ENCODE peak calls at places on chromosomes 5 and 9, in six cellular contexts. I is mesenchymal stem cell, R is IMR-90, B is H1, U is neuronal stem cell, J is trophoblast cell. X is an unnamed sample. For H3K4me1 and H3K9me3, the result is how much of the 10 kb centered on the place peaks cover.

GRCh38 chr5:11048760-11049159 is 287.7 kb upstream of the DAP start:
- DNase-seq in B (no peak), U (no peak), R (no peak), J (no peak), I (no peak), X (no peak)

GRCh38 chr9:110157812-110158629 is 49.9 kb downstream of the C9orf152 start:
- DNase-seq in U (no peak), R (no peak), J (no peak), B (no peak), I (no peak), X (no peak)

GRCh38 chr5:171743786-171744076 is 41.9 kb upstream of the SMIM23 start:
- DNase-seq in R (no peak), U (no peak), J (no peak), B (no peak), I (no peak), X (no peak)

GRCh38 chr5:109619661-109620060 is 70.1 kb upstream of the MAN2A1 start:
- DNase-seq in I (no peak), J (no peak), B (no peak), U (no peak), R (no peak), X (no peak)

GRCh38 chr9:133643978-133644760 is 8.0 kb downstream of the DBH start:
- DNase-seq in J (no peak), I (no peak), U (no peak), B (no peak), R (no peak), X (no peak)

GRCh38 chr5:141493500-141494422 is 4.9 kb downstream of the PCDHGC5 start:
- DNase-seq in J (no peak), U (no peak), R (peak), I (no peak), B (no peak), X (no peak)

GRCh38 chr5:72485366-72486052 is 21.7 kb downstream of the ZNF366 start:
- DNase-seq in B (no peak), R (no peak), J (no peak), U (no peak), I (no peak), X (no peak)

GRCh38 chr5:33227247-33227646 is 213.5 kb upstream of the TARS1 start:
- DNase-seq in I (no peak), J (no peak), B (no peak), U (no peak), R (peak), X (no peak)

GRCh38 chr5:135135530-135136201 is 101.6 kb upstream of the PITX1 start:
- DNase-seq in J (no peak), R (peak), B (no peak), U (no peak), I (peak), X (no peak)

GRCh38 chr9:127344373-127344995 is 52.5 kb upstream of the SLC2A8 start:
- DNase-seq in J (peak), B (no peak), I (peak), R (peak), U (no peak), X (no peak)

GRCh38 chr9:69178583-69179011 is 4.5 kb downstream of the TJP2 start:
- DNase-seq in U (no peak), R (peak), J (peak), I (peak), B (no peak), X (no peak)

GRCh38 chr5:42015681-42016080 is 90.6 kb downstream of the FBXO4 start:
- DNase-seq in B (no peak), R (peak), J (no peak), U (no peak), I (peak), X (no peak)

GRCh38 chr5:33824516-33825195 is 67.1 kb downstream of the ADAMTS12 start:
- DNase-seq in I (peak), J (no peak), U (no peak), B (no peak), R (peak), X (no peak)

GRCh38 chr9:136260521-136260920 is 14.9 kb upstream of the QSOX2 start:
- DNase-seq in I (no peak), U (no peak), B (no peak), R (no peak), J (no peak), X (no peak)

GRCh38 chr5:146877178-146877681 is 1.3 kb downstream of the PPP2R2B start:
- DNase-seq in J (no peak), B (no peak), R (no peak), I (no peak), U (no peak), X (no peak)

GRCh38 chr9:25226901-25227686 is 451.1 kb downstream of the TUSC1 start:
- DNase-seq in R (no peak), B (no peak), I (no peak), J (no peak), U (no peak), X (peak)

GRCh38 chr5:66517361-66517760 is 78.8 kb upstream of the MAST4 start:
- DNase-seq in I (no peak), U (no peak), R (no peak), B (no peak), J (no peak), X (no peak)

GRCh38 chr9:106718996-106719395 is 144.0 kb upstream of the ZNF462 start:
- DNase-seq in I (peak), J (no peak), B (no peak), R (peak), U (no peak), X (no peak)

DNA sequence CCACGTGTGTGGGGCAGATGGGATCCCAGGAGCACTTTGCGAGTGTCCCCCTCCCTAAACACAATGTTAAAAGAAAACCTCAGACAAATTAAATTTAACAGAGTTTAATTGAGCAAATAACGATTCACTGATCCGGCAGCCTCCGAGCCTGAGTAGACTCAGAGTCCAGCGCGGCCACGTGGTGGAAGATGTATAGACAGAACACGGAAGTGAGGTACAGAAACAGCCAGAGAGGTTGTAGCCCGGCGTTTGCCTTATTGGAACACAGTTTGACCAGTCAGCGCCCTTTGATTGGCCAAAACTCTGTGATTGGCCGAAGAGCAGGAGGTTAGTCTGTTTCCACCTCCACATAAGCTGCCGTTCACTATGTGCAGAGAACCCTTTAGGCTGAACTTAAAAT is 363.0 kb upstream of the IRX2 start:
- DNase-seq in I (no peak), U (no peak), J (no peak), B (no peak), R (no peak), X (no peak)
- H3K4me1 ChIP-seq in I (under half), U (under half), J (under half), B (under half), R (under half), X (under half)

GRCh38 chr5:132425975-132426524 is 56.5 kb downstream of the SLC22A5 start:
- DNase-seq in R (no peak), J (no peak), I (no peak), U (no peak), B (peak), X (no peak)
- H3K4ac ChIP-seq in R (peak), J (no peak), I (peak), U (no peak), B (peak), X (no peak)

GRCh38 chr5:4375640-4376039 is 764.5 kb upstream of the ADAMTS16 start:
- DNase-seq in J (no peak), U (no peak), B (no peak), I (no peak), R (no peak), X (no peak)

GRCh38 chr5:4370218-4370617 is 769.9 kb upstream of the ADAMTS16 start:
- DNase-seq in R (no peak), U (no peak), B (no peak), J (no peak), I (no peak), X (no peak)

GRCh38 chr5:4374866-4375265 is 765.3 kb upstream of the ADAMTS16 start:
- DNase-seq in R (no peak), J (no peak), I (no peak), U (no peak), B (no peak), X (no peak)

GRCh38 chr5:4373051-4373450 is 767.1 kb upstream of the ADAMTS16 start:
- DNase-seq in U (no peak), I (no peak), J (no peak), B (no peak), R (no peak), X (no peak)

GRCh38 chr5:4372481-4372880 is 767.6 kb upstream of the ADAMTS16 start:
- DNase-seq in I (no peak), U (no peak), B (no peak), J (no peak), R (no peak), X (no peak)
- H3K9me3 ChIP-seq in I (under half), U (under half), B (under half), J (under half), R (under half), X (under half)

DNA sequence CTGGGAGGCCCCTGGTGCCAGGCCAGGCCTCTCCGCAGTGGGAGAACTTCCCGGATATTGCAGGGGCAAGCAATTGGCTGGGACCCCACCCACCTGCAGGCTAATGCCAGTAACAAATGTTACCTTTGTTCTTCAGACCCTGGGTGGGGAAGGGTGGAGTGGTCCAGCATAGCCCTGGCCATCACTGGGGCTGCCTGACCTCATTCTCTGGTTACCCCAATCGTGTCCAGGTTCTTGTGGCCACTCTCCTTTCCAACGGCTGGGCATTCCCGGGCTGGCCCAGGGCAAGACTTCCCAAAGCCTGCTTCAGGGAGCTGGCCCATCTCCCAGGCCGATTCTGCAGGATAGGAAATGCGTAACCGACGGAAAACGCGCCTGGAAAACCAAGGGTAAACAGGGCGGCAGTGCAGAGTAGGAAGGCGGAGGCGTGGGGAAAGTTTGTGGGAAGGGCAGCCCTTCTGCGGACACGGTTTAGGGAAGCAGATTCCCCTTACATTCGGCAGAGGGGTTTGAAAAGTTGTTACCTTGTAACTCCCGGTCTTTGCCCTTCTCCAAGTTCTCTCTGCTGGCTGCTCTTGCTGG is 3.6 kb downstream of the NRARP start:
- DNase-seq in I (no peak), R (no peak), U (no peak), J (no peak), B (peak), X (peak)
- H3K4me1 ChIP-seq in I (under half), R (under half), U (under half), J (under half), B (under half), X (under half)

GRCh38 chr5:168842571-168843205 is 263.5 kb upstream of the PANK3 start:
- DNase-seq in I (no peak), R (no peak), J (no peak), B (no peak), U (no peak), X (no peak)
- H3K4ac ChIP-seq in I (no peak), R (no peak), J (no peak), B (no peak), U (no peak), X (no peak)

GRCh38 chr9:12166511-12166910 is 526.7 kb upstream of the TYRP1 start:
- DNase-seq in I (no peak), U (no peak), R (no peak), B (no peak), J (no peak), X (no peak)

GRCh38 chr9:12162101-12162500 is 531.1 kb upstream of the TYRP1 start:
- DNase-seq in B (no peak), R (no peak), U (no peak), J (no peak), I (no peak), X (no peak)

DNA sequence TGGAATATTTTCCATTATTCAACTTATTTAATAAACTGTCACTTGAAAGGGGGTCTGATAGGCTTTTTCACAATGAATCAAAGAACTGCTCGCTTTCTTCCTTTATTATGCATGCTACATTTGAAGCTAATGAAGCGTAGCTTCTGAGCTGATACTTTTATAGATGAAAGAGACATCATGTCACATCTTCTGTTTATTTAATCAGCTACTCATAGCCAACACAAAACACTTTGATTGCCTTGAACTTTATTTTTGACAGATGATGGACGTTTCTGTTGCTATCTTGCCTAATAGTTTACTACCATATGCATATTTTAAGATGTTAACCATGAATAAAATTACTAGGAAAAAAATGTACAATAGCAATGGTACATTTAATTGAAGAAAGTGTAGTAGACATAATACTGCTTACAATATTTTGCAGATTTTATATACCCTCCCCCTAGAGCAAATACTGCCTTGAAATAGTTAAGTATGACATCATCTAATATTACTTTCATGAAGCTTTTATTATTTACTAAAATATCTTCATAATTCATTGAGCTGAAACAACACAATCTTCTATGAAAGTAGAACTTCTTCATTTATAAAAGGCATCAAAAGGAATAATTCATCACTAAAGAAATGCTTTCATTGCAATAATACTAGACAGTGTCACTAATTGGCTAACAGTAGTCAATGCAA is 529.3 kb upstream of the TYRP1 start:
- DNase-seq in R (no peak), U (no peak), J (no peak), I (no peak), B (no peak), X (no peak)
- H3K9me3 ChIP-seq in R (under half), U (under half), J (under half), I (under half), B (under half), X (under half)

GRCh38 chr5:37506722-37507121 is 127.6 kb downstream of the WDR70 start:
- DNase-seq in I (no peak), J (no peak), U (no peak), B (no peak), R (no peak), X (no peak)
- H3K4me1 ChIP-seq in I (under half), J (under half), U (under half), B (under half), R (under half), X (under half)

DNA sequence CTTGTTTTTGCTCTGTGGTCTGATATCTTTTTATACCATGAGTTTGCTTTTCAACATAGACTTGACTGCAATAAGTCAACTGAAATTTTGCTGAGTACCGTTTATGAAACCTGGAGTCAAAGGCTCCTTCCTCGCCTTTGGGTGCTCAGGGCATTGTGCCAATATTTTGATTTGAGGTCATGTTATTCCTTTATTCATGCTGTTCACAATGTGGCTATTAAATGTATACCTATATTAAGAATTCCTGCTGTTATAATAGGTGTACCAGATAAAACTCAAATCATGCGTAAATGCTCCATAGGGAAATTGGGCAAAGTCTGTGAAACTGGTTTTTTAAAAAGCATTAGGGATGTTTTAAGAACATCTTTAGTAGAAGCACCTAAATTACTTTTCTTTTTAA is 334.0 kb upstream of the NUDT12 start:
- DNase-seq in R (no peak), B (no peak), U (no peak), J (no peak), I (no peak), X (no peak)
- H3K4ac ChIP-seq in R (no peak), B (no peak), U (no peak), J (no peak), I (no peak), X (no peak)

GRCh38 chr9:113057193-113057592 is 669 bp upstream of the ZFP37 start:
- DNase-seq in U (no peak), B (no peak), R (no peak), I (no peak), J (no peak), X (no peak)
- H3K9me3 ChIP-seq in U (under half), B (under half), R (under half), I (half or more), J (under half), X (under half)

X was measured in H9.